ENCODE peak calls at places on chromosomes 2 and 18, in eight cellular contexts. V, Q, H, Z, T, F, O and E are unnamed samples.
A peak's percentile ranks its signal among the peaks of the same experiment; 100 is the strongest.

GRCh38 chr2:136008205-136008865 is 22.9 kb upstream of the DARS1 start:
- DNase-seq in O (peak; percentile 30), V (no peak), F (no peak), T (no peak), Q (no peak), Z (peak; percentile 69), H (no peak), E (no peak)

GRCh38 chr2:186381573-186381972 is 104.5 kb upstream of the ZC3H15 start:
- DNase-seq in Q (no peak), T (no peak), H (no peak), F (no peak), V (no peak), O (no peak), Z (no peak), E (no peak)

GRCh38 chr2:180231015-180231414 is 223.9 kb upstream of the CWC22 start:
- DNase-seq in H (no peak), O (no peak), V (no peak), Q (no peak), T (no peak), Z (no peak), F (no peak), E (no peak)

GRCh38 chr2:207046642-207047213 is 107.4 kb downstream of the CPO start:
- DNase-seq in H (no peak), F (no peak), V (peak; percentile 33), O (peak; percentile 4), Q (peak; percentile 23), Z (no peak), T (no peak), E (no peak)

GRCh38 chr2:12725238-12726187 is 8.8 kb downstream of the TRIB2 start:
- DNase-seq in Z (no peak), T (no peak), V (no peak), H (no peak), O (no peak), F (no peak), Q (no peak), E (no peak)

GRCh38 chr2:69567157-69567908 is 76.2 kb downstream of the AAK1 start:
- DNase-seq in T (peak; percentile 99), F (no peak), O (no peak), Q (peak; percentile 59), H (peak; percentile 11), Z (no peak), V (peak; percentile 89), E (no peak)

GRCh38 chr18:11885278-11885991 is 22.7 kb downstream of the MPPE1 start:
- DNase-seq in V (no peak), Q (no peak), O (no peak), Z (no peak), T (no peak), H (no peak), F (no peak), E (no peak)

GRCh38 chr2:5727242-5727641 is 35.1 kb downstream of the SOX11 start:
- DNase-seq in Q (no peak), T (no peak), O (no peak), H (no peak), F (no peak), Z (no peak), V (no peak), E (no peak)

GRCh38 chr2:47031909-47032668 is 116.5 kb upstream of the MCFD2 start:
- DNase-seq in V (peak; percentile 10), Z (no peak), T (peak; percentile 98), H (peak; percentile 20), Q (no peak), F (no peak), O (no peak), E (no peak)

GRCh38 chr18:37385846-37386435 is 179.7 kb downstream of the CELF4 start:
- DNase-seq in Z (no peak), Q (peak; percentile 13), T (no peak), F (no peak), V (peak; percentile 47), O (no peak), H (peak; percentile 20), E (no peak)

GRCh38 chr2:158656492-158657190 is 138.5 kb upstream of the DAPL1 start:
- DNase-seq in O (no peak), Z (peak; percentile 13), V (no peak), F (no peak), H (no peak), T (no peak), Q (no peak), E (no peak)

GRCh38 chr2:196362973-196363549 is 191.7 kb upstream of the STK17B start:
- DNase-seq in T (no peak), O (no peak), F (no peak), H (no peak), Q (no peak), V (no peak), Z (no peak), E (no peak)

GRCh38 chr2:159290289-159290907 is 3.9 kb upstream of the WDSUB1 start:
- DNase-seq in V (peak; percentile 61), F (peak; percentile 63), T (no peak), Z (peak; percentile 51), O (no peak), H (peak; percentile 62), Q (peak; percentile 66), E (no peak)

GRCh38 chr2:230757476-230757875 is 44.8 kb downstream of the CAB39 start:
- DNase-seq in Z (no peak), H (no peak), Q (peak; percentile 72), F (no peak), V (peak; percentile 50), T (peak; percentile 43), O (no peak), E (no peak)

GRCh38 chr2:19702267-19702666 is 199.5 kb downstream of the TTC32 start:
- DNase-seq in Z (no peak), H (no peak), T (no peak), O (no peak), V (no peak), F (no peak), Q (peak; percentile 35), E (no peak)

GRCh38 chr2:25339791-25340339 is 1.9 kb downstream of the DNMT3A start:
- DNase-seq in T (no peak), O (no peak), F (no peak), H (no peak), Q (no peak), V (no peak), Z (no peak), E (no peak)

GRCh38 chr18:57784034-57784815 is 18.9 kb downstream of the ATP8B1 start:
- DNase-seq in V (peak; percentile 40), F (peak; percentile 42), Q (peak; percentile 93), Z (no peak), H (peak; percentile 38), T (peak; percentile 81), O (no peak), E (no peak)

GRCh38 chr2:54555318-54555837 is 99.3 kb downstream of the SPTBN1 start:
- DNase-seq in O (no peak), V (no peak), T (no peak), Z (no peak), Q (no peak), F (no peak), H (no peak), E (no peak)

GRCh38 chr2:102967451-102967850 is 205.6 kb downstream of the TMEM182 start:
- DNase-seq in T (no peak), Q (peak; percentile 90), F (peak; percentile 85), Z (no peak), H (peak; percentile 27), V (peak; percentile 87), O (no peak), E (no peak)

GRCh38 chr2:235639387-235639786 is 145.5 kb downstream of the AGAP1 start:
- DNase-seq in T (no peak), Q (peak; percentile 83), H (peak; percentile 20), Z (peak; percentile 41), O (no peak), V (no peak), F (peak; percentile 23), E (no peak)

GRCh38 chr2:28618221-28619141 is 122.6 kb downstream of the PLB1 start:
- DNase-seq in Q (no peak), H (no peak), F (no peak), Z (no peak), T (peak; percentile 90), O (no peak), V (peak; percentile 71), E (no peak)

DNA sequence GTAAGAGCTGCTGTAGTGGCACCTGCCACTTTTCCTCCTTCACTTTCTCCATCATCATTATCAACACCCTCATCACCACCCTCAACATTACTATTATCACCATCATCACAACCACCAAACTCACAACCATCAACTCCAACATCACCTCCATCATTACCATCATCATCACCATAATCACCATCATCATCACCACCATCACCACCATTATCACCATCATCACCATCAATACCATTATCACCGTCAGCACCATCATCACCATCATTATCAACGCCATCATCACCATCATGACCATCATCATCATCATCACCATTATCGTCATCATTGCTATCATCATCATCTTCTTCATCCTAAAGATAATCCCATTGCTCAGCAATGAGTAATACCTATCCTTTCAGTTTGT is 255.8 kb downstream of the CYRIA start:
- DNase-seq in Q (no peak), Z (no peak), O (no peak), T (no peak), H (no peak), V (no peak), F (no peak), E (no peak)
- TF ChIP-seq CTCF in Q (no peak), Z (no peak), O (no peak), T (no peak), H (no peak), V (no peak), F (no peak), E (no peak)

GRCh38 chr2:234496835-234497591 is at the start of gene ARL4C:
- DNase-seq in O (peak; percentile 57), T (no peak), Z (peak; percentile 58), F (no peak), H (peak; percentile 69), Q (peak; percentile 73), V (peak; percentile 57), E (peak; percentile 61)
- TF ChIP-seq CTCF in O (no peak), T (no peak), Z (no peak), F (no peak), H (no peak), Q (no peak), V (no peak), E (no peak)

DNA sequence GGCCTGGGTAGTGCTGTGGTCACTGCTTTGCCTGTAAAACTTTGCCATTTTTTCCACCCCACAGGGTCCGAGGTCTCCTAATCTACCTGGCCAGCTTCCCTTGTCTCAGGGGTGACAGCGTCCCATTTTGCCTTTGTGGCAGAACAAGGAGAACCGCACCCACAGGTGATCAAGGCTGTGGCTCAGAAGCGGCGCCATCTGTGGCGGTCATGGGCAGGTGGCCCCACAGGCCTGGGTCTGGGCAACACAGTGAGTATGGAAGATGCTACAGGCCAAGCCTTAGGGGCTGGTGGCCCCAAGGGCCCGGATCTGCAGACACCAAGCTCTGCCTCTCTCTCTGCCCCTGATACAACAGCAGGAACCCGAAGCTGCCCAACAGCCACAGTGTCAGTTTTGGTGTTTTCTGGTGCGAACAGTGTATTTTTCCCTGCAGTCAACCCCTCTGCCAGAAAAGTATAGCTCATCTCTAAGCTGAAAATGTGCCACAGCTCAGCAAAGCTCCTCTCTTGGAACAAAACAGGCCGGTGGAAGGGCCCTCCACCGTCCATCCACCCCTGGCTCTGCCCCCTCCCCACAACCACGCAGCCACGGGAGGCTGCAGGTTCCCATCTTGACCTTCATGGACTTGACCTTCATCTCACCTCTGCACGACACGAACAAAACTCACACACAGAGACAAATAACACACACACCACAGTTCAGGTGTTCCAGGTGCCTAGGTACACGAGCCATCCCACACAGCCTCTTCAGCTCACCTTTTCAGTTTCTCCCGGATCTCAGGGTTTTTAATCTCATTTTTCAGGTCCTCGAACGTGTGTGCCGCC is 96.7 kb downstream of the PXDN start:
- DNase-seq in Q (no peak), F (no peak), Z (no peak), H (no peak), V (no peak), O (no peak), T (no peak), E (no peak)
- TF ChIP-seq CTCF in Q (no peak), F (no peak), Z (no peak), H (no peak), V (no peak), O (no peak), T (no peak), E (no peak)

GRCh38 chr2:184971669-184972068 is 373.3 kb downstream of the ZNF804A start:
- DNase-seq in T (no peak), Q (no peak), V (no peak), Z (no peak), O (no peak), H (no peak), F (no peak), E (no peak)
- TF ChIP-seq CTCF in T (no peak), Q (no peak), V (no peak), Z (no peak), O (no peak), H (no peak), F (no peak), E (no peak)